ENCODE peak calls at places on chromosome 6, in six cellular contexts. One of them, this sample, is unnamed.
A peak's percentile ranks its signal among the peaks of the same experiment; 100 is the strongest.

GRCh38 chr6:51013376-51013775 is 194.7 kb downstream of the TFAP2B start:
- DNase-seq in IMR-90: no peak
- DNase-seq in CD8-positive, alpha-beta T cell: no peak
- DNase-seq in pancreas: no peak
- DNase-seq in spleen: no peak
- DNase-seq in heart right ventricle: no peak
- DNase-seq in this sample: no peak

GRCh38 chr6:167679137-167679736 is 147.5 kb upstream of the AFDN start:
- DNase-seq in IMR-90: no peak
- DNase-seq in CD8-positive, alpha-beta T cell: no peak
- DNase-seq in pancreas: no peak
- DNase-seq in spleen: no peak
- DNase-seq in heart right ventricle: no peak
- DNase-seq in this sample: no peak

GRCh38 chr6:34082816-34083215 is 63.1 kb downstream of the GRM4 start:
- DNase-seq in IMR-90: no peak
- DNase-seq in CD8-positive, alpha-beta T cell: no peak
- DNase-seq in pancreas: no peak
- DNase-seq in spleen: no peak
- DNase-seq in heart right ventricle: no peak
- DNase-seq in this sample: no peak

GRCh38 chr6:169277619-169278018 is 24.0 kb upstream of the THBS2 start:
- DNase-seq in IMR-90: no peak
- DNase-seq in CD8-positive, alpha-beta T cell: no peak
- DNase-seq in pancreas: no peak
- DNase-seq in spleen: no peak
- DNase-seq in heart right ventricle: no peak
- DNase-seq in this sample: no peak

GRCh38 chr6:35058827-35059522 is 82.2 kb downstream of the TCP11 start:
- DNase-seq in IMR-90: no peak
- DNase-seq in CD8-positive, alpha-beta T cell: no peak
- DNase-seq in pancreas: no peak
- DNase-seq in spleen: peak; percentile 63
- DNase-seq in heart right ventricle: no peak
- DNase-seq in this sample: no peak

GRCh38 chr6:148325316-148326068 is 17.1 kb upstream of the SASH1 start:
- DNase-seq in IMR-90: peak; percentile 39
- DNase-seq in CD8-positive, alpha-beta T cell: no peak
- DNase-seq in pancreas: no peak
- DNase-seq in spleen: no peak
- DNase-seq in heart right ventricle: no peak
- DNase-seq in this sample: no peak

GRCh38 chr6:2111162-2111677 is 134.2 kb downstream of the GMDS start:
- DNase-seq in IMR-90: peak; percentile 89
- DNase-seq in CD8-positive, alpha-beta T cell: no peak
- DNase-seq in pancreas: no peak
- DNase-seq in spleen: no peak
- DNase-seq in heart right ventricle: no peak
- DNase-seq in this sample: no peak

GRCh38 chr6:39881851-39882566 is 52.3 kb downstream of the MOCS1 start:
- DNase-seq in IMR-90: peak; percentile 88
- DNase-seq in CD8-positive, alpha-beta T cell: no peak
- DNase-seq in pancreas: no peak
- DNase-seq in spleen: no peak
- DNase-seq in heart right ventricle: no peak
- DNase-seq in this sample: no peak

GRCh38 chr6:110357298-110357695 is 852 bp downstream of the METTL24 start:
- DNase-seq in IMR-90: no peak
- DNase-seq in CD8-positive, alpha-beta T cell: no peak
- DNase-seq in pancreas: no peak
- DNase-seq in spleen: no peak
- DNase-seq in heart right ventricle: no peak
- DNase-seq in this sample: no peak

GRCh38 chr6:157982297-157982579 is 575 bp downstream of the SYNJ2 start:
- DNase-seq in IMR-90: no peak
- DNase-seq in CD8-positive, alpha-beta T cell: no peak
- DNase-seq in pancreas: peak; percentile 59
- DNase-seq in spleen: no peak
- DNase-seq in heart right ventricle: peak; percentile 35
- DNase-seq in this sample: no peak

GRCh38 chr6:150091466-150091865 is 22.5 kb upstream of the ULBP3 start:
- DNase-seq in IMR-90: no peak
- DNase-seq in CD8-positive, alpha-beta T cell: no peak
- DNase-seq in pancreas: no peak
- DNase-seq in spleen: no peak
- DNase-seq in heart right ventricle: no peak
- DNase-seq in this sample: no peak

GRCh38 chr6:71621918-71622519 is 264.3 kb upstream of the RIMS1 start:
- DNase-seq in IMR-90: peak; percentile 17
- DNase-seq in CD8-positive, alpha-beta T cell: no peak
- DNase-seq in pancreas: no peak
- DNase-seq in spleen: no peak
- DNase-seq in heart right ventricle: no peak
- DNase-seq in this sample: no peak

GRCh38 chr6:153231048-153231635 is 100.1 kb upstream of the RGS17 start:
- DNase-seq in IMR-90: peak; percentile 12
- DNase-seq in CD8-positive, alpha-beta T cell: no peak
- DNase-seq in pancreas: peak; percentile 53
- DNase-seq in spleen: no peak
- DNase-seq in heart right ventricle: peak; percentile 38
- DNase-seq in this sample: peak; percentile 54

GRCh38 chr6:117440558-117441525 is 15.1 kb upstream of the ROS1 start:
- DNase-seq in IMR-90: peak; percentile 93
- DNase-seq in CD8-positive, alpha-beta T cell: no peak
- DNase-seq in pancreas: no peak
- DNase-seq in spleen: no peak
- DNase-seq in heart right ventricle: no peak
- DNase-seq in this sample: no peak

GRCh38 chr6:101741474-101742171 is 348.1 kb downstream of the GRIK2 start:
- DNase-seq in IMR-90: no peak
- DNase-seq in CD8-positive, alpha-beta T cell: no peak
- DNase-seq in pancreas: no peak
- DNase-seq in spleen: no peak
- DNase-seq in heart right ventricle: no peak
- DNase-seq in this sample: no peak

GRCh38 chr6:10082385-10082784 is 332.5 kb downstream of the TFAP2A start:
- DNase-seq in IMR-90: no peak
- DNase-seq in CD8-positive, alpha-beta T cell: no peak
- DNase-seq in pancreas: no peak
- DNase-seq in spleen: no peak
- DNase-seq in heart right ventricle: no peak
- DNase-seq in this sample: no peak

GRCh38 chr6:53484409-53485280 is 60.3 kb downstream of the GCLC start:
- DNase-seq in IMR-90: peak; percentile 75
- DNase-seq in CD8-positive, alpha-beta T cell: peak; percentile 74
- DNase-seq in pancreas: peak; percentile 44
- DNase-seq in spleen: no peak
- DNase-seq in heart right ventricle: peak; percentile 82
- DNase-seq in this sample: no peak

GRCh38 chr6:158158123-158158522 is 9.9 kb downstream of the SERAC1 start:
- DNase-seq in IMR-90: no peak
- DNase-seq in CD8-positive, alpha-beta T cell: no peak
- DNase-seq in pancreas: no peak
- DNase-seq in spleen: no peak
- DNase-seq in heart right ventricle: no peak
- DNase-seq in this sample: no peak

GRCh38 chr6:107473660-107474059 is 14.3 kb upstream of the PDSS2 start:
- DNase-seq in IMR-90: no peak
- DNase-seq in CD8-positive, alpha-beta T cell: no peak
- DNase-seq in pancreas: no peak
- DNase-seq in spleen: no peak
- DNase-seq in heart right ventricle: no peak
- DNase-seq in this sample: no peak

GRCh38 chr6:28142446-28142845 is 763 bp downstream of the ZKSCAN8 start:
- DNase-seq in IMR-90: peak; percentile 25
- DNase-seq in CD8-positive, alpha-beta T cell: no peak
- DNase-seq in pancreas: no peak
- DNase-seq in spleen: no peak
- DNase-seq in heart right ventricle: no peak
- DNase-seq in this sample: no peak

GRCh38 chr6:162109466-162110040 is 618.0 kb downstream of the PRKN start:
- DNase-seq in IMR-90: no peak
- DNase-seq in CD8-positive, alpha-beta T cell: no peak
- DNase-seq in pancreas: no peak
- DNase-seq in spleen: no peak
- DNase-seq in heart right ventricle: no peak
- DNase-seq in this sample: no peak

GRCh38 chr6:41427642-41428401 is 92.4 kb downstream of the NCR2 start:
- DNase-seq in IMR-90: no peak
- DNase-seq in CD8-positive, alpha-beta T cell: no peak
- DNase-seq in pancreas: peak; percentile 84
- DNase-seq in spleen: peak; percentile 82
- DNase-seq in heart right ventricle: peak; percentile 31
- DNase-seq in this sample: peak; percentile 68

GRCh38 chr6:3786131-3786530 is 34.6 kb upstream of the PXDC1 start:
- DNase-seq in IMR-90: no peak
- DNase-seq in CD8-positive, alpha-beta T cell: no peak
- DNase-seq in pancreas: no peak
- DNase-seq in spleen: no peak
- DNase-seq in heart right ventricle: no peak
- DNase-seq in this sample: no peak

GRCh38 chr6:148263961-148264360 is 78.7 kb upstream of the SASH1 start:
- DNase-seq in IMR-90: peak; percentile 20
- DNase-seq in CD8-positive, alpha-beta T cell: no peak
- DNase-seq in pancreas: no peak
- DNase-seq in spleen: no peak
- DNase-seq in heart right ventricle: no peak
- DNase-seq in this sample: no peak

GRCh38 chr6:47169785-47170685 is 127.9 kb upstream of the ADGRF1 start:
- DNase-seq in IMR-90: peak; percentile 47
- DNase-seq in CD8-positive, alpha-beta T cell: no peak
- DNase-seq in pancreas: no peak
- DNase-seq in spleen: no peak
- DNase-seq in heart right ventricle: no peak
- DNase-seq in this sample: no peak

GRCh38 chr6:138038148-138038870 is 68.9 kb downstream of the PERP start:
- DNase-seq in IMR-90: no peak
- DNase-seq in CD8-positive, alpha-beta T cell: no peak
- DNase-seq in pancreas: no peak
- DNase-seq in spleen: no peak
- DNase-seq in heart right ventricle: no peak
- DNase-seq in this sample: no peak

GRCh38 chr6:47697925-47698324 is 455 bp upstream of the ADGRF4 start:
- DNase-seq in IMR-90: no peak
- DNase-seq in CD8-positive, alpha-beta T cell: no peak
- DNase-seq in pancreas: no peak
- DNase-seq in spleen: no peak
- DNase-seq in heart right ventricle: no peak
- DNase-seq in this sample: no peak

GRCh38 chr6:74603676-74604075 is 602.2 kb downstream of the COL12A1 start:
- DNase-seq in IMR-90: peak; percentile 45
- DNase-seq in CD8-positive, alpha-beta T cell: no peak
- DNase-seq in pancreas: no peak
- DNase-seq in spleen: no peak
- DNase-seq in heart right ventricle: no peak
- DNase-seq in this sample: no peak

GRCh38 chr6:34383171-34383631 is 9.3 kb downstream of the NUDT3 start:
- DNase-seq in IMR-90: peak; percentile 86
- DNase-seq in CD8-positive, alpha-beta T cell: no peak
- DNase-seq in pancreas: no peak
- DNase-seq in spleen: no peak
- DNase-seq in heart right ventricle: no peak
- DNase-seq in this sample: no peak

GRCh38 chr6:43861212-43861918 is 91.4 kb downstream of the VEGFA start:
- DNase-seq in IMR-90: no peak
- DNase-seq in CD8-positive, alpha-beta T cell: no peak
- DNase-seq in pancreas: no peak
- DNase-seq in spleen: peak; percentile 21
- DNase-seq in heart right ventricle: no peak
- DNase-seq in this sample: no peak
- H3K27me3 ChIP-seq in IMR-90: peaks cover 44% of the 10 kb centered on the region
- H3K27me3 ChIP-seq in CD8-positive, alpha-beta T cell: no peaks in the 10 kb centered on the region
- H3K27me3 ChIP-seq in pancreas: no peaks in the 10 kb centered on the region
- H3K27me3 ChIP-seq in spleen: no peaks in the 10 kb centered on the region
- H3K27me3 ChIP-seq in heart right ventricle: peaks cover 19% of the 10 kb centered on the region
- H3K27me3 ChIP-seq in this sample: peaks cover 7% of the 10 kb centered on the region

DNA sequence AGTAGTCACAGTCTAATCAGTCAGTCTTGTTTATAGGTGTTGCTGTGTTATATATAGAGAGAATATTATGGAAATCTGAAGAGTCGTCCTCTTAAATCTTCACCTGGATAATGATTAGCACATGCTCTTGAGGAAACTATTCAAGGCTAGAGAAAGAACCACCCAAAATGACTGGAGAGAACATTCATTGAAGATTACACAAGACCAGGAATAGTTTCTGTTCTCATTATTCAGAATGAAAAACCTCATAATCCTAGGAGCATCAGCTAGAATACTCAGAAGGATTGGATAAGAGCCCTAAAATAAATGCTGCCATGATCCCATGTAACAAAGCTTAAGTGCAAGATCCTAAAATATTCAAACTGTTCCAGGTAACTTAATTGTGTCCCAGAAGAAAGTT is 278.2 kb upstream of the PREP start:
- DNase-seq in IMR-90: no peak
- DNase-seq in CD8-positive, alpha-beta T cell: no peak
- DNase-seq in pancreas: no peak
- DNase-seq in spleen: no peak
- DNase-seq in heart right ventricle: no peak
- DNase-seq in this sample: no peak
- TF ChIP-seq CTCF in IMR-90: no peak
- TF ChIP-seq CTCF in CD8-positive, alpha-beta T cell: no peak
- TF ChIP-seq CTCF in pancreas: no peak
- TF ChIP-seq CTCF in spleen: no peak
- TF ChIP-seq CTCF in heart right ventricle: no peak
- TF ChIP-seq CTCF in this sample: no peak

GRCh38 chr6:17281497-17282481 is 628 bp downstream of the RBM24 start:
- DNase-seq in IMR-90: peak; percentile 24
- DNase-seq in CD8-positive, alpha-beta T cell: no peak
- DNase-seq in pancreas: peak; percentile 24
- DNase-seq in spleen: no peak
- DNase-seq in heart right ventricle: peak; percentile 16
- DNase-seq in this sample: no peak
- H3K4me1 ChIP-seq in IMR-90: peaks cover 14% of the 10 kb centered on the region
- H3K4me1 ChIP-seq in CD8-positive, alpha-beta T cell: peaks cover 5% of the 10 kb centered on the region
- H3K4me1 ChIP-seq in pancreas: no peaks in the 10 kb centered on the region
- H3K4me1 ChIP-seq in spleen: peaks cover 21% of the 10 kb centered on the region
- H3K4me1 ChIP-seq in heart right ventricle: peaks cover 16% of the 10 kb centered on the region
- H3K4me1 ChIP-seq in this sample: peaks cover 9% of the 10 kb centered on the region

DNA sequence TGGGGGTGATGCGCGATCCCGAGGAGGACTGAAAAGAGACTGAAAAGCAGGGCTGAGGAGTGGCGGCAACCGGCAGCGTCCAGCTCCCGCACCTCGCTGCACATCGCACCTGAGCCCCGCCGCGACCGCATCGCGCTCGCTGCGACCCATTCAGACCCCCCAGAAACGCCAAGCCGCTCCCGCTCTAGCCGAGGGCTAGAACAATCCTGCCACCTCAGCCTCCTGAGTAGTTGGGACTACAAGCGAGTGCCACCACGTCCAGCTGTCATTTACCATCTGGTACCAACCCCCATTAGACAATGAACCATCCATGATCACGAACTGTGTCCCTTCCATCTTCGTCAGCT is 33.2 kb downstream of the HLA-A start:
- DNase-seq in IMR-90: no peak
- DNase-seq in CD8-positive, alpha-beta T cell: no peak
- DNase-seq in pancreas: no peak
- DNase-seq in spleen: no peak
- DNase-seq in heart right ventricle: no peak
- DNase-seq in this sample: no peak
- H3K27me3 ChIP-seq in IMR-90: peaks cover 15% of the 10 kb centered on the region
- H3K27me3 ChIP-seq in CD8-positive, alpha-beta T cell: peaks cover 16% of the 10 kb centered on the region
- H3K27me3 ChIP-seq in pancreas: no peaks in the 10 kb centered on the region
- H3K27me3 ChIP-seq in spleen: no peaks in the 10 kb centered on the region
- H3K27me3 ChIP-seq in heart right ventricle: peaks cover 40% of the 10 kb centered on the region
- H3K27me3 ChIP-seq in this sample: no peaks in the 10 kb centered on the region